ENCODE peak calls at places on chromosomes 7 and 10, in five cellular contexts. One of them, this sample, is unnamed.

GRCh38 chr10:130368761-130369560 is 232.8 kb downstream of the GLRX3 start:
- DNase-seq in Peyer's patch: no peak
- DNase-seq in CD8-positive, alpha-beta T cell: no peak
- DNase-seq in AG04450: no peak
- DNase-seq in pancreas: no peak
- DNase-seq in this sample: no peak

GRCh38 chr7:157520249-157520648 is 183.4 kb downstream of the DNAJB6 start:
- DNase-seq in Peyer's patch: peak; percentile 27
- DNase-seq in CD8-positive, alpha-beta T cell: no peak
- DNase-seq in AG04450: no peak
- DNase-seq in pancreas: no peak
- DNase-seq in this sample: no peak

GRCh38 chr10:21519981-21520436 is 5.5 kb downstream of the SKIDA1 start:
- DNase-seq in Peyer's patch: no peak
- DNase-seq in CD8-positive, alpha-beta T cell: no peak
- DNase-seq in AG04450: no peak
- DNase-seq in pancreas: no peak
- DNase-seq in this sample: peak; percentile 74

GRCh38 chr7:79713281-79713680 is 259.8 kb upstream of the MAGI2 start:
- DNase-seq in Peyer's patch: no peak
- DNase-seq in CD8-positive, alpha-beta T cell: no peak
- DNase-seq in AG04450: no peak
- DNase-seq in pancreas: no peak
- DNase-seq in this sample: no peak

GRCh38 chr7:28623105-28623730 is 210.9 kb downstream of the CREB5 start:
- DNase-seq in Peyer's patch: no peak
- DNase-seq in CD8-positive, alpha-beta T cell: no peak
- DNase-seq in AG04450: peak; percentile 36
- DNase-seq in pancreas: no peak
- DNase-seq in this sample: peak; percentile 63

GRCh38 chr10:3525832-3526449 is 259.1 kb downstream of the KLF6 start:
- DNase-seq in Peyer's patch: no peak
- DNase-seq in CD8-positive, alpha-beta T cell: no peak
- DNase-seq in AG04450: peak; percentile 91
- DNase-seq in pancreas: no peak
- DNase-seq in this sample: peak; percentile 95

GRCh38 chr10:57579926-57580325 is 687.8 kb downstream of the IPMK start:
- DNase-seq in Peyer's patch: no peak
- DNase-seq in CD8-positive, alpha-beta T cell: no peak
- DNase-seq in AG04450: no peak
- DNase-seq in pancreas: no peak
- DNase-seq in this sample: peak; percentile 68

GRCh38 chr7:129412501-129412900 is 21.7 kb upstream of the STRIP2 start:
- DNase-seq in Peyer's patch: no peak
- DNase-seq in CD8-positive, alpha-beta T cell: no peak
- DNase-seq in AG04450: no peak
- DNase-seq in pancreas: no peak
- DNase-seq in this sample: no peak

GRCh38 chr7:113071465-113071864 is 15.2 kb downstream of the GPR85 start:
- DNase-seq in Peyer's patch: no peak
- DNase-seq in CD8-positive, alpha-beta T cell: no peak
- DNase-seq in AG04450: no peak
- DNase-seq in pancreas: no peak
- DNase-seq in this sample: peak; percentile 7

GRCh38 chr10:34580643-34581042 is 234.5 kb downstream of the PARD3 start:
- DNase-seq in Peyer's patch: no peak
- DNase-seq in CD8-positive, alpha-beta T cell: no peak
- DNase-seq in AG04450: no peak
- DNase-seq in pancreas: no peak
- DNase-seq in this sample: peak; percentile 62

GRCh38 chr10:86668297-86669165 is at the start of gene LDB3:
- DNase-seq in Peyer's patch: no peak
- DNase-seq in CD8-positive, alpha-beta T cell: no peak
- DNase-seq in AG04450: no peak
- DNase-seq in pancreas: no peak
- DNase-seq in this sample: peak; percentile 51

GRCh38 chr10:17547026-17547425 is 70.1 kb downstream of the HACD1 start:
- DNase-seq in Peyer's patch: no peak
- DNase-seq in CD8-positive, alpha-beta T cell: no peak
- DNase-seq in AG04450: no peak
- DNase-seq in pancreas: no peak
- DNase-seq in this sample: peak; percentile 43

GRCh38 chr10:5631936-5632335 is 34.5 kb downstream of the ASB13 start:
- DNase-seq in Peyer's patch: peak; percentile 57
- DNase-seq in CD8-positive, alpha-beta T cell: no peak
- DNase-seq in AG04450: no peak
- DNase-seq in pancreas: peak; percentile 87
- DNase-seq in this sample: no peak

GRCh38 chr10:88952647-88953111 is at the start of gene ACTA2:
- DNase-seq in Peyer's patch: no peak
- DNase-seq in CD8-positive, alpha-beta T cell: no peak
- DNase-seq in AG04450: peak; percentile 65
- DNase-seq in pancreas: no peak
- DNase-seq in this sample: peak; percentile 76

GRCh38 chr7:150451833-150452431 is 1.5 kb downstream of the GIMAP8 start:
- DNase-seq in Peyer's patch: no peak
- DNase-seq in CD8-positive, alpha-beta T cell: peak; percentile 45
- DNase-seq in AG04450: no peak
- DNase-seq in pancreas: no peak
- DNase-seq in this sample: no peak

GRCh38 chr10:102632394-102633062 is 11.8 kb upstream of the TRIM8 start:
- DNase-seq in Peyer's patch: no peak
- DNase-seq in CD8-positive, alpha-beta T cell: no peak
- DNase-seq in AG04450: no peak
- DNase-seq in pancreas: no peak
- DNase-seq in this sample: no peak

GRCh38 chr10:14618669-14619068 is 156.0 kb downstream of the FAM107B start:
- DNase-seq in Peyer's patch: no peak
- DNase-seq in CD8-positive, alpha-beta T cell: no peak
- DNase-seq in AG04450: no peak
- DNase-seq in pancreas: no peak
- DNase-seq in this sample: no peak

GRCh38 chr10:14617850-14618249 is 156.8 kb downstream of the FAM107B start:
- DNase-seq in Peyer's patch: no peak
- DNase-seq in CD8-positive, alpha-beta T cell: no peak
- DNase-seq in AG04450: no peak
- DNase-seq in pancreas: no peak
- DNase-seq in this sample: peak; percentile 49

GRCh38 chr10:14613570-14613918 is 161.2 kb downstream of the FAM107B start:
- DNase-seq in Peyer's patch: no peak
- DNase-seq in CD8-positive, alpha-beta T cell: no peak
- DNase-seq in AG04450: no peak
- DNase-seq in pancreas: no peak
- DNase-seq in this sample: no peak

GRCh38 chr10:14617125-14617524 is 157.6 kb downstream of the FAM107B start:
- DNase-seq in Peyer's patch: no peak
- DNase-seq in CD8-positive, alpha-beta T cell: no peak
- DNase-seq in AG04450: no peak
- DNase-seq in pancreas: no peak
- DNase-seq in this sample: no peak

DNA sequence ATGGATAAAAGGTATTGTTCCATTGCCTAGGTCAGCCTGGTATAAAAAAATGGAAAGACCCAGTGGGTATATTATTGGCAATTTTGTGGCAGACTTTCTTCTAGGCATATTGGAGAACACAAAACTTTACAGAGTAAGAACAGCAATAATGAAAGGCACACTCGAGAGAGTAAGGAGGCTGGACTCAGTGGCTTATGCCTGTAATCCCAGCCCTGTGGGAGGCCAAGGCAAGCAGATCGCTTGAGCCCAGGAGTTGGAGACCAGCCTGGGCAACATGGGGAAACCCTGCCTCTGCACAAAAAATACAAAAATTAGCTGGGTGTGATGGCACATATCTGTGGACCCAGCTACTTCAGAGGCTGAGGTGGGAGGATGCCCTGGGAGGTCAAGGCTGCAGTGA is 158.2 kb downstream of the FAM107B start:
- DNase-seq in Peyer's patch: no peak
- DNase-seq in CD8-positive, alpha-beta T cell: no peak
- DNase-seq in AG04450: no peak
- DNase-seq in pancreas: no peak
- DNase-seq in this sample: no peak
- TF ChIP-seq CTCF in Peyer's patch: no peak
- TF ChIP-seq CTCF in CD8-positive, alpha-beta T cell: no peak
- TF ChIP-seq CTCF in AG04450: no peak
- TF ChIP-seq CTCF in pancreas: no peak
- TF ChIP-seq CTCF in this sample: no peak

GRCh38 chr7:74022507-74022906 is 5.5 kb upstream of the ELN start:
- DNase-seq in Peyer's patch: no peak
- DNase-seq in CD8-positive, alpha-beta T cell: no peak
- DNase-seq in AG04450: no peak
- DNase-seq in pancreas: no peak
- DNase-seq in this sample: no peak

GRCh38 chr7:74025146-74025545 is 2.8 kb upstream of the ELN start:
- DNase-seq in Peyer's patch: no peak
- DNase-seq in CD8-positive, alpha-beta T cell: no peak
- DNase-seq in AG04450: no peak
- DNase-seq in pancreas: no peak
- DNase-seq in this sample: no peak

GRCh38 chr7:74021546-74022320 is 6.2 kb upstream of the ELN start:
- DNase-seq in Peyer's patch: no peak
- DNase-seq in CD8-positive, alpha-beta T cell: no peak
- DNase-seq in AG04450: no peak
- DNase-seq in pancreas: no peak
- DNase-seq in this sample: no peak

GRCh38 chr7:74023786-74024185 is 4.2 kb upstream of the ELN start:
- DNase-seq in Peyer's patch: no peak
- DNase-seq in CD8-positive, alpha-beta T cell: no peak
- DNase-seq in AG04450: no peak
- DNase-seq in pancreas: no peak
- DNase-seq in this sample: no peak

GRCh38 chr7:74023037-74023436 is 4.9 kb upstream of the ELN start:
- DNase-seq in Peyer's patch: no peak
- DNase-seq in CD8-positive, alpha-beta T cell: no peak
- DNase-seq in AG04450: no peak
- DNase-seq in pancreas: no peak
- DNase-seq in this sample: peak; percentile 59
- TF ChIP-seq CTCF in Peyer's patch: no peak
- TF ChIP-seq CTCF in CD8-positive, alpha-beta T cell: no peak
- TF ChIP-seq CTCF in AG04450: peak; percentile 11
- TF ChIP-seq CTCF in pancreas: no peak
- TF ChIP-seq CTCF in this sample: no peak

GRCh38 chr7:45176886-45177731 is 19.5 kb downstream of the RAMP3 start:
- DNase-seq in Peyer's patch: peak; percentile 35
- DNase-seq in CD8-positive, alpha-beta T cell: no peak
- DNase-seq in AG04450: no peak
- DNase-seq in pancreas: no peak
- DNase-seq in this sample: no peak
- TF ChIP-seq CTCF in Peyer's patch: no peak
- TF ChIP-seq CTCF in CD8-positive, alpha-beta T cell: no peak
- TF ChIP-seq CTCF in AG04450: no peak
- TF ChIP-seq CTCF in pancreas: no peak
- TF ChIP-seq CTCF in this sample: no peak

DNA sequence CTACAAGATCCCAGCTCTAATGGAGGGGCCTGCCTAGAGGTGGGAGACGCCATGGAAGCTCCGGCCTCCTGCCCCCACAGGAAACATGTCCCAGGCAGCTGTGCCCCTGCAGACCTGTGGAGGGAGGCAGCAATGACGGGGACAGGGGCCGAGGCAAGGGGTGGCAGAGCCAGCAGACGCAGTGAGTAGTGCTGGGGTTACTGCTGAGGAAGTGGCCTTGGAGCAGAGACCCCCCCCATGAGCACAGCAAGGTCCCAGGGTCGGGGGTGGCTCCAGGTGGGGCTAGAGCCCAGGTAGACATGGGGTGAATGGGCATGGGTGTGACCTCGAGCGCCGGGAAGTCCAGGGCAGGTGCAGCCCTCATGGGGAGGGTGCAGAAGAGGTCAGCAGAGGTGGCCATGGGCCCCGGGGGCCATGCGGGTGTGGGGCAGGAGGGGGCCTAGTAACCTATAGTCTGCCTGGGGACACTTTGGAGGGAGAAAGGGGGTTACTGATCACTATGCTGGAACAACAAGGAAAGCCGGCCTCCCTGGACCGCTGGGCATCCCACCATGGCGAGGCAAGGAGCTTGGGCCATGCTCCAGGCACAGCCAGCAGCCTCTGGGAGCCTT is 45.5 kb downstream of the JAKMIP3 start:
- DNase-seq in Peyer's patch: peak; percentile 34
- DNase-seq in CD8-positive, alpha-beta T cell: no peak
- DNase-seq in AG04450: no peak
- DNase-seq in pancreas: no peak
- DNase-seq in this sample: no peak
- TF ChIP-seq CTCF in Peyer's patch: no peak
- TF ChIP-seq CTCF in CD8-positive, alpha-beta T cell: no peak
- TF ChIP-seq CTCF in AG04450: no peak
- TF ChIP-seq CTCF in pancreas: no peak
- TF ChIP-seq CTCF in this sample: no peak

GRCh38 chr10:61606971-61607907 is 55.5 kb upstream of the CABCOCO1 start:
- DNase-seq in Peyer's patch: no peak
- DNase-seq in CD8-positive, alpha-beta T cell: no peak
- DNase-seq in AG04450: no peak
- DNase-seq in pancreas: no peak
- DNase-seq in this sample: peak; percentile 38
- TF ChIP-seq CTCF in Peyer's patch: peak; percentile 30
- TF ChIP-seq CTCF in CD8-positive, alpha-beta T cell: no peak
- TF ChIP-seq CTCF in AG04450: peak; percentile 59
- TF ChIP-seq CTCF in pancreas: no peak
- TF ChIP-seq CTCF in this sample: peak; percentile 64

GRCh38 chr10:45313264-45313873 is 2.0 kb downstream of the OR13A1 start:
- DNase-seq in Peyer's patch: no peak
- DNase-seq in CD8-positive, alpha-beta T cell: no peak
- DNase-seq in AG04450: no peak
- DNase-seq in pancreas: no peak
- DNase-seq in this sample: no peak

GRCh38 chr10:45308707-45309106 is 6.7 kb downstream of the OR13A1 start:
- DNase-seq in Peyer's patch: no peak
- DNase-seq in CD8-positive, alpha-beta T cell: no peak
- DNase-seq in AG04450: no peak
- DNase-seq in pancreas: no peak
- DNase-seq in this sample: no peak
- TF ChIP-seq CTCF in Peyer's patch: peak; percentile 12
- TF ChIP-seq CTCF in CD8-positive, alpha-beta T cell: no peak
- TF ChIP-seq CTCF in AG04450: no peak
- TF ChIP-seq CTCF in pancreas: no peak
- TF ChIP-seq CTCF in this sample: no peak

GRCh38 chr10:126312167-126312566 is 76.1 kb downstream of the ADAM12 start:
- DNase-seq in Peyer's patch: no peak
- DNase-seq in CD8-positive, alpha-beta T cell: no peak
- DNase-seq in AG04450: no peak
- DNase-seq in pancreas: no peak
- DNase-seq in this sample: no peak
- TF ChIP-seq CTCF in Peyer's patch: no peak
- TF ChIP-seq CTCF in CD8-positive, alpha-beta T cell: no peak
- TF ChIP-seq CTCF in AG04450: no peak
- TF ChIP-seq CTCF in pancreas: no peak
- TF ChIP-seq CTCF in this sample: no peak